ENCODE peak calls at places on chromosomes 1 and 21, in five cellular contexts. U is endodermal cell, V is colonic mucosa, S is omental fat pad, N is progenitor cell of endocrine pancreas. I is an unnamed sample.
A peak's percentile ranks its signal among the peaks of the same experiment; 100 is the strongest.

GRCh38 chr1:223198628-223198965 is 55.5 kb upstream of the TLR5 start:
- DNase-seq in U (no peak), V (no peak), S (no peak), N (no peak), I (no peak)

GRCh38 chr1:51249445-51249844 is 13.4 kb downstream of the RNF11 start:
- DNase-seq in U (no peak), V (no peak), S (no peak), N (no peak), I (no peak)

GRCh38 chr1:231242516-231243198 is 1.6 kb downstream of the GNPAT start:
- DNase-seq in U (no peak), V (no peak), S (no peak), N (no peak), I (no peak)

GRCh38 chr1:86138746-86139145 is 17.8 kb downstream of the COL24A1 start:
- DNase-seq in U (no peak), V (no peak), S (no peak), N (no peak), I (no peak)

GRCh38 chr1:22841754-22842370 is 130.8 kb downstream of the LACTBL1 start:
- DNase-seq in U (no peak), V (no peak), S (no peak), N (no peak), I (no peak)

GRCh38 chr1:243407284-243408018 is 151.6 kb downstream of the SDCCAG8 start:
- DNase-seq in U (no peak), V (no peak), S (no peak), N (no peak), I (no peak)

GRCh38 chr1:84506729-84507453 is 510 bp upstream of the GNG5 start:
- DNase-seq in U (no peak), V (no peak), S (no peak), N (no peak), I (no peak)

GRCh38 chr21:36120304-36120902 is 14.5 kb upstream of the CBR3 start:
- DNase-seq in U (no peak), V (peak; percentile 27), S (no peak), N (no peak), I (no peak)

GRCh38 chr1:226154593-226154992 is 31.9 kb downstream of the ACBD3 start:
- DNase-seq in U (no peak), V (no peak), S (no peak), N (no peak), I (no peak)

GRCh38 chr1:59443355-59443754 is 146.5 kb downstream of the FGGY start:
- DNase-seq in U (no peak), V (no peak), S (no peak), N (no peak), I (no peak)

GRCh38 chr1:151693057-151693651 is 23.4 kb downstream of the CELF3 start:
- DNase-seq in U (no peak), V (peak; percentile 20), S (no peak), N (no peak), I (no peak)

GRCh38 chr1:107844009-107844408 is 121.0 kb downstream of the VAV3 start:
- DNase-seq in U (no peak), V (no peak), S (no peak), N (no peak), I (no peak)

GRCh38 chr1:65147424-65148177 is 402 bp upstream of the AK4 start:
- DNase-seq in U (peak; percentile 83), V (peak; percentile 71), S (no peak), N (peak; percentile 32), I (no peak)

GRCh38 chr1:30782361-30783243 is 25.0 kb upstream of the LAPTM5 start:
- DNase-seq in U (peak; percentile 95), V (peak; percentile 75), S (peak; percentile 42), N (peak; percentile 76), I (peak; percentile 66)

GRCh38 chr1:155261401-155261887 is 716 bp downstream of the SCAMP3 start:
- DNase-seq in U (no peak), V (peak; percentile 36), S (no peak), N (no peak), I (no peak)

GRCh38 chr1:57894315-57894714 is 470.5 kb upstream of the DAB1 start:
- DNase-seq in U (no peak), V (no peak), S (no peak), N (no peak), I (no peak)

GRCh38 chr1:19654386-19654785 is 10.3 kb downstream of the NBL1 start:
- DNase-seq in U (no peak), V (no peak), S (no peak), N (no peak), I (no peak)

GRCh38 chr1:19656780-19657475 is 7.7 kb upstream of the HTR6 start:
- DNase-seq in U (peak; percentile 73), V (no peak), S (no peak), N (no peak), I (no peak)

GRCh38 chr1:19656134-19656779 is 8.4 kb upstream of the HTR6 start:
- DNase-seq in U (no peak), V (no peak), S (no peak), N (no peak), I (no peak)

GRCh38 chr1:19655718-19656080 is 9.0 kb upstream of the HTR6 start:
- DNase-seq in U (no peak), V (no peak), S (no peak), N (no peak), I (no peak)

GRCh38 chr1:19654886-19655717 is 9.6 kb upstream of the HTR6 start:
- DNase-seq in U (no peak), V (no peak), S (no peak), N (no peak), I (no peak)
- TF ChIP-seq CTCF in U (no peak), V (no peak), S (no peak), N (no peak), I (no peak)

GRCh38 chr1:168150283-168150682 is 13.6 kb upstream of the GPR161 start:
- DNase-seq in U (no peak), V (no peak), S (no peak), N (no peak), I (no peak)

GRCh38 chr1:168151935-168152334 is 15.2 kb upstream of the GPR161 start:
- DNase-seq in U (no peak), V (no peak), S (no peak), N (no peak), I (no peak)

GRCh38 chr1:168145184-168146159 is 8.7 kb upstream of the GPR161 start:
- DNase-seq in U (peak; percentile 98), V (peak; percentile 90), S (peak; percentile 82), N (peak; percentile 85), I (peak; percentile 77)

GRCh38 chr1:168146160-168146539 is 9.4 kb upstream of the GPR161 start:
- DNase-seq in U (no peak), V (no peak), S (no peak), N (no peak), I (no peak)

DNA sequence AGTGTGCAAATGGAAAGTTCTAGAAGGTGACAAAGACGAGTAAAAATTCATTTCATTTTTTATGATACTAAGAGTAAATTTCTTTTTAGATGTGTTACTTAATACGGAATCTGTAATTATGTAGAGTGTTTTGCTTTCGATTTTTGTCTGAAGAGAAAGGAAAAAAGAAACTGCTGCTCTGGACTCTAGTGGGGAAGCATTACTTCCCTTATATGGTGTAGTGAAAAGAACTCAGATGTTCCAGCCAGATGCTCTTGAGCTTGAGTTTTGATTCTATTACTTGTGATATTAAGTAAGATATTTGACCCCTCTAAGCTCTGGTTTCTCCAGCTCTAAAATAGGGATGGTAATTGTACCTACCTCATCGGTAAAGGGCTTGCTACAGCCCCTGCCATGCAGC is 12.2 kb upstream of the GPR161 start:
- DNase-seq in U (no peak), V (no peak), S (no peak), N (no peak), I (no peak)
- TF ChIP-seq CTCF in U (no peak), V (no peak), S (no peak), N (no peak), I (no peak)

DNA sequence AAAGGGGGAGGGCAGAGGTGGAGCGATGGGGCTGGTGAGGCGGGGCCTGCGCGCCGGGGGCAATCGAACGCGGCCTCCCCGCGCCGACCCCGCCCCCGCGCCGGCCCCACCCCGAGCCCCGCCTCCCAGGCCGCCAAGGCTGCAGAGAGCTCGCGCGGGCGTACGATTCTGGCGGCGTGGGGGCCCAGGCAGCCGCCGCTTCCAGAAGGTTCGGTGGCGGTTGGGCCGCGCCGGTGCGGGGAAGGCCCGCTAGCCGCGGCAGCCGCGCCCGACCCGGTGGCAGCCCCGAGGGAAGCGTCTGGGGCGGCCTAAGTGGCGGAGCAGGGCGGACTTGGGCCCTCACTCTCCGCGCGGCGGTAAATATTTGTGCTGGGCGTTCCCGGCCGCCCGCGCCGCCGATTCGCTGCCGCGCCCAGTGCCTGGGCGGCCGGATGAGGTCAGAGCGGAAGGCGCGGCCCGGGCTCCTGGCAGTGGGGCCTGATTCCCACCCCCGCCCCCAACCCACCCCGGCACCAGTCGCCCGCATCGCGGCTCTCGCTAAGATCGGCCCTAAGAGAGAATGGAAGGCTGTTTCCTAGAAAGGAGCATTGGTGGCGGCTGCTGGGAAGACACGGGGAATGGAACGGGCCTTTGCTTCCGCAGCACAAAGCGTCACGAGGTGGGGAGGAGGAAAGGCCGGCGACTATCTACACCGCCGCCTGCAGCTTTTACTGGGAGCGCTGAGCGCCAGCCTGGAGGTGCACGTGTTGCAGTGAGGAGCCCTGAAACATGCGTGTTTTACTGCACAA is at the start of gene ACOT7:
- DNase-seq in U (peak; percentile 95), V (peak; percentile 89), S (peak; percentile 48), N (peak; percentile 67), I (peak; percentile 87)
- TF ChIP-seq CTCF in U (no peak), V (no peak), S (no peak), N (no peak), I (no peak)

GRCh38 chr1:1093610-1093943 is 19.5 kb upstream of the RNF223 start:
- DNase-seq in U (no peak), V (no peak), S (no peak), N (no peak), I (no peak)
- TF ChIP-seq CTCF in U (no peak), V (no peak), S (no peak), N (no peak), I (no peak)

GRCh38 chr21:14306143-14306907 is 76.6 kb downstream of the HSPA13 start:
- DNase-seq in U (no peak), V (no peak), S (no peak), N (no peak), I (no peak)
- TF ChIP-seq CTCF in U (peak; percentile 33), V (no peak), S (no peak), N (no peak), I (no peak)